ENCODE peak calls at places on chromosomes 3 and 15, in five cellular contexts. N is H1, Q is left ventricle myocardium inferior, F is AG04450, R is heart right ventricle. U is an unnamed sample.
A peak's percentile ranks its signal among the peaks of the same experiment; 100 is the strongest.

GRCh38 chr3:113166719-113167492 is 44.5 kb upstream of the BOC start:
- DNase-seq in N (no peak), Q (peak; percentile 30), F (peak; percentile 16), R (peak; percentile 34), U (no peak)

GRCh38 chr3:157388976-157389375 is 47.7 kb upstream of the PTX3 start:
- DNase-seq in N (no peak), Q (no peak), F (peak; percentile 21), R (no peak), U (no peak)

GRCh38 chr3:14119166-14119510 is 5.5 kb downstream of the CHCHD4 start:
- DNase-seq in N (no peak), Q (no peak), F (no peak), R (no peak), U (peak; percentile 4)

GRCh38 chr15:60442763-60443162 is 36.2 kb downstream of the ICE2 start:
- DNase-seq in N (no peak), Q (no peak), F (no peak), R (no peak), U (no peak)

GRCh38 chr3:138675393-138675792 is 66.8 kb downstream of the FAIM start:
- DNase-seq in N (no peak), Q (no peak), F (no peak), R (no peak), U (no peak)

GRCh38 chr3:14202874-14203520 is 24.4 kb downstream of the LSM3 start:
- DNase-seq in N (no peak), Q (no peak), F (no peak), R (no peak), U (no peak)

GRCh38 chr15:90449206-90449735 is 61.2 kb downstream of the IQGAP1 start:
- DNase-seq in N (no peak), Q (no peak), F (no peak), R (no peak), U (no peak)

GRCh38 chr3:27715454-27715806 is 6.7 kb downstream of the EOMES start:
- DNase-seq in N (no peak), Q (no peak), F (no peak), R (no peak), U (no peak)

GRCh38 chr15:48775556-48775955 is 35.3 kb downstream of the CEP152 start:
- DNase-seq in N (no peak), Q (no peak), F (no peak), R (no peak), U (no peak)

GRCh38 chr3:187044206-187044605 is 95.1 kb downstream of the RPL39L start:
- DNase-seq in N (no peak), Q (peak; percentile 28), F (no peak), R (no peak), U (no peak)

GRCh38 chr3:125684199-125684598 is 88.9 kb upstream of the OSBPL11 start:
- DNase-seq in N (peak; percentile 25), Q (no peak), F (no peak), R (no peak), U (no peak)

GRCh38 chr15:51869074-51869425 is 39.6 kb downstream of the TMOD3 start:
- DNase-seq in N (no peak), Q (no peak), F (peak; percentile 70), R (no peak), U (peak; percentile 68)

GRCh38 chr3:171115667-171116066 is 89.1 kb upstream of the SLC2A2 start:
- DNase-seq in N (no peak), Q (no peak), F (no peak), R (peak; percentile 15), U (no peak)

GRCh38 chr15:31349233-31350141 is 22.9 kb downstream of the KLF13 start:
- DNase-seq in N (no peak), Q (peak; percentile 14), F (no peak), R (no peak), U (no peak)

GRCh38 chr15:31352283-31352880 is 25.7 kb downstream of the KLF13 start:
- DNase-seq in N (no peak), Q (peak; percentile 84), F (no peak), R (peak; percentile 71), U (no peak)

GRCh38 chr15:31353931-31354330 is 27.3 kb downstream of the KLF13 start:
- DNase-seq in N (no peak), Q (peak; percentile 75), F (no peak), R (peak; percentile 70), U (no peak)

GRCh38 chr15:31350771-31351170 is 24.1 kb downstream of the KLF13 start:
- DNase-seq in N (no peak), Q (no peak), F (no peak), R (no peak), U (no peak)

DNA sequence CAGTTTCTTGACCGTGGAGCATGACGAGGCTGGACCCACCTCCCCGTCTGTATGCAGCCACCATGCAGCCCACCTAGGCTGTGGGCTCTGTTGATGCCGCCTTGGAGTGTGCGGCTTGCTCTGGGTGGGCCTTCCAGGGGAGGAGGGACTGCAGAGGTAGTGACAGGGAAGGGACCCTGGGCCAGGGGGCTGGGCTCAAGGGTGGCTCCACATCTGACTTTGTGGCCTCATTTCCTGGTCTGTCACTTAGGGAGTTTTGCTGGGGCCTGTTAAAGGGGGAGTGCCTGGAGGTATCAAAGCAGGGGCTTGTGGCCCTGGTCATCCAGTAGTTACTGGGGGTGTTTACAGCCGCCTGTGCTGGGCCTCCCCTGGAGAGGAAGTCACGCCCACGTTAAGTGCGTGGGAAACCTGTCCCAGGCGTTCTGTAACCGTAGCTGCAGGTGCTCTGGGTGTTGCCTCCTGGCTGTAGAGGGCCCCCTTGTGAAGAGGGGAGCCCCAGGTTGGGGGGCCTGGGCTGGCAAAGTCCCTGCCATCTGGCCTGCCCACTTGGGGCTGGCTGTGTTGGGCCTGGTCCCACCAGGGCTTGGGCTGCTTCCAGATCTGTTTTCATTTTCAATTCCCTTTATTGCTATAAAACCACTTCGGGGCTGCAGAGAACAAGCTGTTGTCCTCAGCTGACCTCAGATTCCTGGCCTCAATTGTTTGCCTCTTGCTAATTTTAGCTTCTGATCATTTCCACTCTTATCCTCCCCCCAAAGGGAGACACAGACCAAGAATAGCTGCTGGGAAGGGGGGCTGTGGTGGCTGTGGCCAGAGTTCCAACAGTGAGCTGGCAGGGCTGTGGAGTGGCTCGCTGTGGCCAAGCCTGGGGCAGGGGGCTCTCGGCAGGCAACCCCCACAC is 26.5 kb downstream of the KLF13 start:
- DNase-seq in N (no peak), Q (peak; percentile 77), F (peak; percentile 68), R (peak; percentile 91), U (no peak)
- TF ChIP-seq CTCF in N (no peak), Q (no peak), F (no peak), R (no peak), U (no peak)

GRCh38 chr3:79491029-79491634 is 276.7 kb downstream of the ROBO1 start:
- DNase-seq in N (no peak), Q (no peak), F (no peak), R (no peak), U (no peak)

GRCh38 chr3:79490165-79491028 is 277.4 kb downstream of the ROBO1 start:
- DNase-seq in N (no peak), Q (peak; percentile 34), F (peak; percentile 20), R (peak; percentile 36), U (peak; percentile 32)

GRCh38 chr3:79488407-79488806 is 279.4 kb downstream of the ROBO1 start:
- DNase-seq in N (no peak), Q (no peak), F (no peak), R (no peak), U (no peak)
- TF ChIP-seq CTCF in N (no peak), Q (no peak), F (no peak), R (no peak), U (no peak)

GRCh38 chr15:25439456-25439836 is 622 bp upstream of the UBE3A start:
- DNase-seq in N (no peak), Q (no peak), F (no peak), R (no peak), U (peak; percentile 45)

GRCh38 chr15:25438601-25439455 is at the start of gene UBE3A:
- DNase-seq in N (peak; percentile 75), Q (peak; percentile 92), F (peak; percentile 72), R (peak; percentile 89), U (peak; percentile 87)

GRCh38 chr15:25436707-25437106 is 2.1 kb downstream of the UBE3A start:
- DNase-seq in N (no peak), Q (no peak), F (no peak), R (no peak), U (no peak)

GRCh38 chr15:25435474-25436243 is 3.2 kb downstream of the UBE3A start:
- DNase-seq in N (no peak), Q (no peak), F (no peak), R (no peak), U (no peak)

GRCh38 chr15:25437751-25438600 is 848 bp downstream of the UBE3A start:
- DNase-seq in N (no peak), Q (peak; percentile 57), F (no peak), R (peak; percentile 56), U (peak; percentile 56)
- TF ChIP-seq CTCF in N (peak; percentile 50), Q (peak; percentile 61), F (no peak), R (peak; percentile 50), U (peak; percentile 23)

DNA sequence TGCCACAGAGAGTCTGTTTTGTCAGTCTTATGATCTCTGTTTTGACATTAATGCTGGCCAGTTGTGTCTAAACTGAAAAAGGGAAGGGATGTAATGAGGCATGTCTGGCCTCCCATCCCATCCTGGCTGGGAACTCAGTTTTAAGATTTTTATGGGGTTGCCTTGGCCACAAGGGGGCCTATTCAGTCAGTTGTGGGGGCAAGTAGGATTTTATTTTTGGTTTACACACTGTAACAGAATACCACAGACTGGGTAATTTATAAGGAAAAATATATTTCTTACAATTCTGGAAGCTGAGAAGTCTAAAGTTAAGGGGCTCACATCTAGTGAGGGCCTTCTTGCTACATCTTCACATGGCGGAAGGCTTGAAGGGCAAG is 129.8 kb downstream of the TMEM108 start:
- DNase-seq in N (no peak), Q (no peak), F (no peak), R (no peak), U (no peak)
- TF ChIP-seq CTCF in N (no peak), Q (no peak), F (peak; percentile 16), R (no peak), U (no peak)

GRCh38 chr15:43135351-43135750 is 2.0 kb downstream of the TMEM62 start:
- DNase-seq in N (no peak), Q (no peak), F (no peak), R (no peak), U (no peak)

GRCh38 chr15:43127752-43128151 is 5.6 kb upstream of the TMEM62 start:
- DNase-seq in N (no peak), Q (no peak), F (no peak), R (no peak), U (no peak)

GRCh38 chr15:43134157-43134637 is 811 bp downstream of the TMEM62 start:
- DNase-seq in N (no peak), Q (no peak), F (no peak), R (no peak), U (no peak)

GRCh38 chr15:43132830-43133428 is 457 bp upstream of the TMEM62 start:
- DNase-seq in N (no peak), Q (no peak), F (no peak), R (peak; percentile 5), U (peak; percentile 49)

GRCh38 chr15:43133429-43134156 is at the start of gene TMEM62:
- DNase-seq in N (no peak), Q (peak; percentile 85), F (no peak), R (peak; percentile 85), U (peak; percentile 92)
- TF ChIP-seq CTCF in N (no peak), Q (no peak), F (no peak), R (no peak), U (no peak)

DNA sequence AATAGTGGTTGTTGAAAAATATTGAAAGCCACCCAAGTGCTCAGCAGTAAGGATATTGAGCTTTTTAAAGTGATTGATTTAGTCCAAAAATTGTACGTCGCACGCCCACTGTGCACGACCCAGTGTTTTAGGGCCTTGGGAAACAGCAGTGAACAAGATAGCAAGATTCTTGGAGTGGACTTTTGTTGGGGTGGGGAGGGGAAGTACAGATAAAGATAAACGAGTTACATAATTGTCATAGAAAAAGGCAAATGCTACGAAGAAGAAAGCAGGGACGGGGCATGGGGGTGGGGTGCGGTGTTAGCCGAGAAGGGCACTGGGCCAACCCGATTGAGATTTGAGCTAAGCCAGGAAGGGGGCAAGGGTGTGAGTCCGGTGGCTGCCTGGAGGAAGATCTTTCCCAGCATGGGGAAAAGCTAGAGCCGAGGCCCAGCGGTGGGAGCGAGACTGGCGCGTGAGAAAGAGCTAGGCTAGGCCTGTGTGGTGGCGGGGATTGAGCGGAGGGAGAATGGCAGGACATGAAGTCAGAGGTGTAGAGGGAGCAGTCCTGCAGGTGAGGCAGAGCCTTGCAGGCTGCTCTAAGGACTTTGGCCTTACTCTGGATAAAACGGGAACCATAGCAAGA is 454 bp downstream of the HTD2 start:
- DNase-seq in N (no peak), Q (peak; percentile 41), F (no peak), R (peak; percentile 39), U (peak; percentile 48)
- TF ChIP-seq CTCF in N (peak; percentile 15), Q (no peak), F (peak; percentile 34), R (no peak), U (no peak)